ENCODE peak calls at places on chromosomes 2 and 18, in nine cellular contexts. One of them, this sample, is unnamed. For H3K4me1 and H3K36me3, the result is how much of the 10 kb centered on the place peaks cover.

GRCh38 chr2:61045999-61046398 is 19.7 kb upstream of the SANBR start:
- DNase-seq in SJSA1: no peak
- DNase-seq in body of pancreas: no peak
- DNase-seq in SK-N-SH: no peak
- DNase-seq in heart right ventricle: no peak
- DNase-seq in ovary: no peak
- DNase-seq in cardiac muscle cell: no peak
- DNase-seq in CD8-positive, alpha-beta memory T cell: no peak
- DNase-seq in osteoblast: no peak
- DNase-seq in this sample: no peak

GRCh38 chr2:25286025-25286400 is 55.7 kb downstream of the DNMT3A start:
- DNase-seq in SJSA1: no peak
- DNase-seq in CD8-positive, alpha-beta memory T cell: peak
- DNase-seq in body of pancreas: no peak
- DNase-seq in osteoblast: no peak
- DNase-seq in heart right ventricle: no peak
- DNase-seq in cardiac muscle cell: no peak
- DNase-seq in SK-N-SH: peak
- DNase-seq in ovary: no peak
- DNase-seq in this sample: no peak

GRCh38 chr18:28478531-28478930 is 301.6 kb upstream of the CDH2 start:
- DNase-seq in body of pancreas: no peak
- DNase-seq in cardiac muscle cell: no peak
- DNase-seq in SJSA1: no peak
- DNase-seq in ovary: no peak
- DNase-seq in osteoblast: no peak
- DNase-seq in SK-N-SH: no peak
- DNase-seq in heart right ventricle: no peak
- DNase-seq in CD8-positive, alpha-beta memory T cell: no peak
- DNase-seq in this sample: no peak

GRCh38 chr2:166614027-166614426 is 120.0 kb upstream of the SCN7A start:
- DNase-seq in CD8-positive, alpha-beta memory T cell: no peak
- DNase-seq in cardiac muscle cell: peak
- DNase-seq in osteoblast: no peak
- DNase-seq in ovary: no peak
- DNase-seq in body of pancreas: no peak
- DNase-seq in SK-N-SH: no peak
- DNase-seq in SJSA1: no peak
- DNase-seq in heart right ventricle: no peak
- DNase-seq in this sample: no peak

GRCh38 chr2:104690255-104690999 is 163.5 kb upstream of the POU3F3 start:
- DNase-seq in cardiac muscle cell: no peak
- DNase-seq in ovary: no peak
- DNase-seq in CD8-positive, alpha-beta memory T cell: no peak
- DNase-seq in heart right ventricle: no peak
- DNase-seq in SK-N-SH: no peak
- DNase-seq in body of pancreas: no peak
- DNase-seq in SJSA1: no peak
- DNase-seq in osteoblast: no peak
- DNase-seq in this sample: no peak

GRCh38 chr2:6960659-6961058 is 43.4 kb downstream of the RNF144A start:
- DNase-seq in heart right ventricle: no peak
- DNase-seq in SK-N-SH: no peak
- DNase-seq in cardiac muscle cell: no peak
- DNase-seq in CD8-positive, alpha-beta memory T cell: no peak
- DNase-seq in osteoblast: no peak
- DNase-seq in ovary: no peak
- DNase-seq in SJSA1: no peak
- DNase-seq in body of pancreas: peak
- DNase-seq in this sample: peak

GRCh38 chr2:126244937-126245336 is 411.0 kb upstream of the GYPC start:
- DNase-seq in SK-N-SH: peak
- DNase-seq in SJSA1: no peak
- DNase-seq in heart right ventricle: peak
- DNase-seq in ovary: no peak
- DNase-seq in cardiac muscle cell: peak
- DNase-seq in CD8-positive, alpha-beta memory T cell: no peak
- DNase-seq in osteoblast: no peak
- DNase-seq in body of pancreas: peak
- DNase-seq in this sample: peak

GRCh38 chr2:36973320-36973719 is 7.0 kb upstream of the STRN start:
- DNase-seq in cardiac muscle cell: no peak
- DNase-seq in body of pancreas: no peak
- DNase-seq in ovary: no peak
- DNase-seq in SJSA1: no peak
- DNase-seq in heart right ventricle: no peak
- DNase-seq in CD8-positive, alpha-beta memory T cell: no peak
- DNase-seq in osteoblast: no peak
- DNase-seq in SK-N-SH: no peak
- DNase-seq in this sample: no peak

GRCh38 chr2:84873350-84873749 is 7.5 kb downstream of the TRABD2A start:
- DNase-seq in osteoblast: no peak
- DNase-seq in heart right ventricle: no peak
- DNase-seq in SJSA1: no peak
- DNase-seq in body of pancreas: no peak
- DNase-seq in SK-N-SH: no peak
- DNase-seq in CD8-positive, alpha-beta memory T cell: no peak
- DNase-seq in ovary: no peak
- DNase-seq in cardiac muscle cell: no peak
- DNase-seq in this sample: no peak

GRCh38 chr2:239495175-239495574 is 94.4 kb upstream of the HDAC4 start:
- DNase-seq in osteoblast: no peak
- DNase-seq in body of pancreas: no peak
- DNase-seq in ovary: no peak
- DNase-seq in cardiac muscle cell: no peak
- DNase-seq in CD8-positive, alpha-beta memory T cell: no peak
- DNase-seq in SK-N-SH: no peak
- DNase-seq in SJSA1: no peak
- DNase-seq in heart right ventricle: no peak
- DNase-seq in this sample: no peak

GRCh38 chr2:215138466-215138865 is at the start of gene ABCA12:
- DNase-seq in body of pancreas: no peak
- DNase-seq in SJSA1: no peak
- DNase-seq in cardiac muscle cell: no peak
- DNase-seq in SK-N-SH: no peak
- DNase-seq in osteoblast: no peak
- DNase-seq in ovary: no peak
- DNase-seq in heart right ventricle: no peak
- DNase-seq in CD8-positive, alpha-beta memory T cell: no peak
- DNase-seq in this sample: no peak

GRCh38 chr2:145169285-145169684 is 649.4 kb upstream of the ZEB2 start:
- DNase-seq in ovary: no peak
- DNase-seq in body of pancreas: no peak
- DNase-seq in osteoblast: no peak
- DNase-seq in heart right ventricle: no peak
- DNase-seq in CD8-positive, alpha-beta memory T cell: no peak
- DNase-seq in SJSA1: no peak
- DNase-seq in SK-N-SH: no peak
- DNase-seq in cardiac muscle cell: no peak
- DNase-seq in this sample: no peak

GRCh38 chr2:119155633-119156032 is 2.9 kb downstream of the C1QL2 start:
- DNase-seq in heart right ventricle: no peak
- DNase-seq in cardiac muscle cell: no peak
- DNase-seq in body of pancreas: no peak
- DNase-seq in SJSA1: no peak
- DNase-seq in osteoblast: no peak
- DNase-seq in ovary: no peak
- DNase-seq in SK-N-SH: no peak
- DNase-seq in CD8-positive, alpha-beta memory T cell: no peak
- DNase-seq in this sample: no peak

GRCh38 chr2:64260817-64261216 is 116.6 kb upstream of the PELI1 start:
- DNase-seq in heart right ventricle: peak
- DNase-seq in SJSA1: no peak
- DNase-seq in SK-N-SH: no peak
- DNase-seq in ovary: no peak
- DNase-seq in body of pancreas: peak
- DNase-seq in CD8-positive, alpha-beta memory T cell: no peak
- DNase-seq in osteoblast: no peak
- DNase-seq in cardiac muscle cell: no peak
- DNase-seq in this sample: peak

GRCh38 chr2:75290600-75291140 is 91.3 kb upstream of the TACR1 start:
- DNase-seq in SK-N-SH: no peak
- DNase-seq in CD8-positive, alpha-beta memory T cell: no peak
- DNase-seq in body of pancreas: no peak
- DNase-seq in osteoblast: no peak
- DNase-seq in SJSA1: no peak
- DNase-seq in ovary: no peak
- DNase-seq in heart right ventricle: no peak
- DNase-seq in cardiac muscle cell: peak
- DNase-seq in this sample: no peak

GRCh38 chr2:191927991-191928390 is 81.1 kb upstream of the CAVIN2 start:
- DNase-seq in body of pancreas: no peak
- DNase-seq in SK-N-SH: no peak
- DNase-seq in heart right ventricle: no peak
- DNase-seq in osteoblast: no peak
- DNase-seq in cardiac muscle cell: no peak
- DNase-seq in CD8-positive, alpha-beta memory T cell: no peak
- DNase-seq in SJSA1: no peak
- DNase-seq in ovary: no peak
- DNase-seq in this sample: peak

GRCh38 chr18:44589709-44590108 is 91.0 kb upstream of the SETBP1 start:
- DNase-seq in body of pancreas: no peak
- DNase-seq in osteoblast: no peak
- DNase-seq in cardiac muscle cell: no peak
- DNase-seq in SJSA1: no peak
- DNase-seq in CD8-positive, alpha-beta memory T cell: no peak
- DNase-seq in ovary: no peak
- DNase-seq in heart right ventricle: no peak
- DNase-seq in SK-N-SH: no peak
- DNase-seq in this sample: no peak

GRCh38 chr18:463442-464310 is 36.8 kb downstream of the COLEC12 start:
- DNase-seq in ovary: no peak
- DNase-seq in CD8-positive, alpha-beta memory T cell: no peak
- DNase-seq in osteoblast: no peak
- DNase-seq in SK-N-SH: no peak
- DNase-seq in heart right ventricle: no peak
- DNase-seq in SJSA1: no peak
- DNase-seq in cardiac muscle cell: peak
- DNase-seq in body of pancreas: no peak
- DNase-seq in this sample: no peak

GRCh38 chr2:182144780-182145170 is 159.1 kb downstream of the PPP1R1C start:
- DNase-seq in CD8-positive, alpha-beta memory T cell: no peak
- DNase-seq in SJSA1: no peak
- DNase-seq in body of pancreas: no peak
- DNase-seq in SK-N-SH: peak
- DNase-seq in ovary: no peak
- DNase-seq in heart right ventricle: no peak
- DNase-seq in cardiac muscle cell: peak
- DNase-seq in osteoblast: peak
- DNase-seq in this sample: no peak

DNA sequence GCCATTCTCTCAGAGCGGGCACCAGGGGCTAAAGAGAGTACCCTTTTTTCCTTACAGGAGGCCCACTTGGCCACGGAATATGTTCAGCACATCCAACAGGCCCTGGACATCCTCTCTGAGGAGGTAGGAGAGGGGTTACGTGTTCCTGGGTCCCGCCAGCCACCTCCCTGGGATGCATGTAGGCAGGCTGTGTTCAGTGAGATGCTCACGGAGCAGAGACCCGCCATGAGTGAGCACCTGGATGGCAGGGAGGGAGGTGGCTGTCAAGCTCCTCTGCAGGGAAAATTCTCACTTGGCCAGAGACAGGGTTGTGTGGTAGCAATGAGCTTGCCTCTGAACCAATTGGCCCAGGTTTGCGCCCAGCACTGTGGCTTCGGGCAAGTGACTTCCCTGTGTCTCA is 123.1 kb upstream of the PPP1CB start:
- DNase-seq in cardiac muscle cell: no peak
- DNase-seq in CD8-positive, alpha-beta memory T cell: no peak
- DNase-seq in SJSA1: no peak
- DNase-seq in ovary: peak
- DNase-seq in body of pancreas: no peak
- DNase-seq in SK-N-SH: no peak
- DNase-seq in osteoblast: no peak
- DNase-seq in heart right ventricle: no peak
- DNase-seq in this sample: no peak
- H3K4me1 ChIP-seq in cardiac muscle cell: under half
- H3K4me1 ChIP-seq in CD8-positive, alpha-beta memory T cell: under half
- H3K4me1 ChIP-seq in SJSA1: under half
- H3K4me1 ChIP-seq in ovary: under half
- H3K4me1 ChIP-seq in body of pancreas: half or more
- H3K4me1 ChIP-seq in SK-N-SH: under half
- H3K4me1 ChIP-seq in osteoblast: under half
- H3K4me1 ChIP-seq in heart right ventricle: under half
- H3K4me1 ChIP-seq in this sample: under half

DNA sequence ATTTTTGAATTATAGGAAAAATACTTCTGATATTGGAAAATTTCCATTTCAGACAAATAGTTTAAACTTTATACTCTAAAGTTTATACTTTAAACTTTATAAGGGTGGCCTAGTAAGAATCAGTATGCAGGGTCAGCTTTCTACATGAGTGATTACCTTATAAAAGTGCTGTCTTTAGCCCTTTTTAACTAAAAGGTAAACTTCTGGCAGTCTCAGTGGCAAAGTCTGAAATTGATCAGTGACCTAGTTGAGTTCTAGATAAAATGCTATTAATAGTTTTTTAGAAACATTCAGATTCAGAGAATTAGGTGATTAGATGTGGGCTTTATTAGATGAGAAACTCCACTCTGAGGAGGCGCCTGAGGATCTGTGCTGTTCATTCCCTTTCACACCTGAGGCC is 15.5 kb downstream of the GORASP2 start:
- DNase-seq in CD8-positive, alpha-beta memory T cell: no peak
- DNase-seq in ovary: no peak
- DNase-seq in SJSA1: no peak
- DNase-seq in body of pancreas: no peak
- DNase-seq in heart right ventricle: no peak
- DNase-seq in osteoblast: no peak
- DNase-seq in cardiac muscle cell: no peak
- DNase-seq in SK-N-SH: no peak
- DNase-seq in this sample: no peak
- H3K36me3 ChIP-seq in CD8-positive, alpha-beta memory T cell: under half
- H3K36me3 ChIP-seq in ovary: under half
- H3K36me3 ChIP-seq in SJSA1: under half
- H3K36me3 ChIP-seq in body of pancreas: under half
- H3K36me3 ChIP-seq in heart right ventricle: under half
- H3K36me3 ChIP-seq in osteoblast: under half
- H3K36me3 ChIP-seq in cardiac muscle cell: under half
- H3K36me3 ChIP-seq in SK-N-SH: under half
- H3K36me3 ChIP-seq in this sample: under half

GRCh38 chr2:20617892-20618467 is 32.9 kb downstream of the HS1BP3 start:
- DNase-seq in SK-N-SH: peak
- DNase-seq in osteoblast: peak
- DNase-seq in body of pancreas: peak
- DNase-seq in SJSA1: peak
- DNase-seq in CD8-positive, alpha-beta memory T cell: peak
- DNase-seq in ovary: peak
- DNase-seq in cardiac muscle cell: peak
- DNase-seq in heart right ventricle: peak
- DNase-seq in this sample: peak
- H3K4me1 ChIP-seq in SK-N-SH: under half
- H3K4me1 ChIP-seq in osteoblast: under half
- H3K4me1 ChIP-seq in body of pancreas: half or more
- H3K4me1 ChIP-seq in SJSA1: under half
- H3K4me1 ChIP-seq in CD8-positive, alpha-beta memory T cell: under half
- H3K4me1 ChIP-seq in ovary: under half
- H3K4me1 ChIP-seq in cardiac muscle cell: under half
- H3K4me1 ChIP-seq in heart right ventricle: half or more
- H3K4me1 ChIP-seq in this sample: half or more

DNA sequence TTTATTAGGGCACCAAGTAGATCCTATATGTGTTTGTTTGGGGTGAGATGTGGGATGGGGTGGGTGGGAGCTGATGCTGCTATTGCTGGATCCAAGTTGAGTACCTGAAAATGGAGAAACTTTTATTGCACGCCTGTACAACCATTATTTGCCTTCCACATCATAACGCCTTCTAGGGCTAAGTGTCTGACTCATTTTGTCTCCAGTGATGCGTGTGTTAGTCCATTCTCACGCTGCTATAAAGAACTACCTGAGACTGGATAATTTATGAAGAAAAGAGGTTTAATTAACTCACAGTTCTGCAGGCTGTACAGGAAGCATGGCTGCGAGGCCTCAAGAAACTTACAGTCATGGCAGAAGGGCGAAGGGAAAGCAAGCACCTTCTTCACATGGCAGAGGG is 58.2 kb downstream of the KDM3A start:
- DNase-seq in SK-N-SH: no peak
- DNase-seq in CD8-positive, alpha-beta memory T cell: no peak
- DNase-seq in cardiac muscle cell: no peak
- DNase-seq in heart right ventricle: no peak
- DNase-seq in ovary: no peak
- DNase-seq in SJSA1: no peak
- DNase-seq in osteoblast: no peak
- DNase-seq in body of pancreas: no peak
- DNase-seq in this sample: no peak
- H3K36me3 ChIP-seq in SK-N-SH: half or more
- H3K36me3 ChIP-seq in CD8-positive, alpha-beta memory T cell: under half
- H3K36me3 ChIP-seq in cardiac muscle cell: under half
- H3K36me3 ChIP-seq in heart right ventricle: under half
- H3K36me3 ChIP-seq in ovary: under half
- H3K36me3 ChIP-seq in SJSA1: half or more
- H3K36me3 ChIP-seq in osteoblast: under half
- H3K36me3 ChIP-seq in body of pancreas: under half
- H3K36me3 ChIP-seq in this sample: under half

This sample was measured in lung.